ENCODE peak calls at places on chromosomes 12 and 14, in six cellular contexts. X is A549, S is endothelial cell of umbilical vein, T is HepG2, M is K562, P is GM12878. O is an unnamed sample.

GRCh38 chr14:52351561-52352491 is 37.7 kb downstream of the PTGER2 start:
- DNase-seq in X (no peak), S (no peak), T (no peak), M (no peak), P (peak), O (no peak)

GRCh38 chr12:128959931-128960330 is 106.7 kb downstream of the GLT1D1 start:
- DNase-seq in X (no peak), S (no peak), T (no peak), M (no peak), P (no peak), O (no peak)

GRCh38 chr12:92162079-92162478 is 16.4 kb upstream of the BTG1 start:
- DNase-seq in X (no peak), S (peak), T (no peak), M (no peak), P (no peak), O (peak)

GRCh38 chr14:74866708-74867389 is 9.1 kb downstream of the PROX2 start:
- DNase-seq in X (no peak), S (no peak), T (no peak), M (no peak), P (no peak), O (no peak)

GRCh38 chr14:100467939-100468338 is 119.3 kb downstream of the BEGAIN start:
- DNase-seq in X (no peak), S (no peak), T (no peak), M (no peak), P (no peak), O (no peak)

GRCh38 chr12:95975491-95975890 is 20.7 kb downstream of the HAL start:
- DNase-seq in X (no peak), S (no peak), T (no peak), M (no peak), P (no peak), O (no peak)

GRCh38 chr14:92607702-92608429 is 94.3 kb downstream of the RIN3 start:
- DNase-seq in X (no peak), S (peak), T (no peak), M (no peak), P (no peak), O (no peak)

GRCh38 chr14:66046035-66046434 is 440.1 kb upstream of the CCDC196 start:
- DNase-seq in X (no peak), S (no peak), T (no peak), M (no peak), P (no peak), O (no peak)

GRCh38 chr12:13749380-13749779 is 232.0 kb downstream of the GRIN2B start:
- DNase-seq in X (no peak), S (no peak), T (no peak), M (no peak), P (no peak), O (no peak)

GRCh38 chr14:81096656-81097055 is 124.1 kb downstream of the GTF2A1 start:
- DNase-seq in X (no peak), S (no peak), T (no peak), M (no peak), P (no peak), O (no peak)

GRCh38 chr14:77882098-77882497 is 82.2 kb downstream of the ADCK1 start:
- DNase-seq in X (no peak), S (no peak), T (no peak), M (no peak), P (no peak), O (no peak)

GRCh38 chr12:131736807-131737484 is 26.1 kb downstream of the SFSWAP start:
- DNase-seq in X (peak), S (peak), T (no peak), M (no peak), P (no peak), O (no peak)

GRCh38 chr14:37197421-37198272 is at the start of gene MIPOL1:
- DNase-seq in X (peak), S (peak), T (peak), M (peak), P (no peak), O (no peak)

GRCh38 chr14:79395061-79395460 is 816.2 kb downstream of the DIO2 start:
- DNase-seq in X (no peak), S (no peak), T (no peak), M (no peak), P (no peak), O (no peak)

GRCh38 chr12:54012631-54013398 is 4.0 kb downstream of the HOXC8 start:
- DNase-seq in X (peak), S (no peak), T (no peak), M (no peak), P (no peak), O (no peak)

GRCh38 chr14:90500665-90501370 is 104.0 kb downstream of the CALM1 start:
- DNase-seq in X (no peak), S (no peak), T (peak), M (peak), P (no peak), O (peak)

GRCh38 chr12:78359530-78359929 is 505.0 kb upstream of the SYT1 start:
- DNase-seq in X (no peak), S (no peak), T (no peak), M (no peak), P (no peak), O (no peak)

GRCh38 chr12:51070004-51070403 is 13.4 kb downstream of the CSRNP2 start:
- DNase-seq in X (no peak), S (no peak), T (peak), M (peak), P (no peak), O (peak)

GRCh38 chr12:24719293-24719721 is 229.6 kb downstream of the BCAT1 start:
- DNase-seq in X (no peak), S (peak), T (no peak), M (no peak), P (no peak), O (peak)

GRCh38 chr14:41609704-41610183 is 3.1 kb downstream of the LRFN5 start:
- DNase-seq in X (no peak), S (no peak), T (no peak), M (no peak), P (no peak), O (no peak)

GRCh38 chr14:60184597-60185555 is 19.7 kb upstream of the DHRS7 start:
- DNase-seq in X (no peak), S (no peak), T (no peak), M (peak), P (no peak), O (peak)

GRCh38 chr12:20099395-20099976 is 268.9 kb upstream of the PDE3A start:
- DNase-seq in X (no peak), S (no peak), T (no peak), M (no peak), P (no peak), O (no peak)

GRCh38 chr14:23153891-23154796 is 29.3 kb downstream of the SLC7A8 start:
- DNase-seq in X (no peak), S (peak), T (no peak), M (peak), P (no peak), O (peak)

GRCh38 chr14:87687338-87687876 is 305.6 kb downstream of the GALC start:
- DNase-seq in X (no peak), S (no peak), T (no peak), M (no peak), P (no peak), O (no peak)

GRCh38 chr12:110931315-110931728 is 10.9 kb upstream of the MYL2 start:
- DNase-seq in X (no peak), S (no peak), T (no peak), M (no peak), P (no peak), O (no peak)

GRCh38 chr12:6195665-6196535 is 4.3 kb upstream of the CD9 start:
- DNase-seq in X (peak), S (peak), T (peak), M (peak), P (peak), O (peak)

GRCh38 chr12:53939141-53940108 is 794 bp downstream of the HOXC13 start:
- DNase-seq in X (peak), S (no peak), T (peak), M (no peak), P (no peak), O (no peak)

GRCh38 chr12:92786045-92786444 is 83.3 kb downstream of the PLEKHG7 start:
- DNase-seq in X (no peak), S (no peak), T (no peak), M (no peak), P (no peak), O (no peak)

GRCh38 chr12:62320054-62320453 is 59.9 kb downstream of the USP15 start:
- DNase-seq in X (no peak), S (no peak), T (no peak), M (peak), P (no peak), O (no peak)

GRCh38 chr12:62313727-62314380 is 53.6 kb downstream of the USP15 start:
- DNase-seq in X (no peak), S (no peak), T (no peak), M (no peak), P (no peak), O (no peak)

GRCh38 chr12:62317017-62317416 is 56.8 kb downstream of the USP15 start:
- DNase-seq in X (no peak), S (no peak), T (no peak), M (no peak), P (no peak), O (no peak)

GRCh38 chr12:62319058-62319457 is 58.9 kb downstream of the USP15 start:
- DNase-seq in X (no peak), S (no peak), T (no peak), M (peak), P (no peak), O (peak)
- TF ChIP-seq MYC in X (no peak), S (no peak), T (no peak), M (no peak), P (no peak), O (no peak)

GRCh38 chr12:67982165-67982563 is 7.1 kb upstream of the IFNG-AS1 start:
- DNase-seq in X (no peak), S (no peak), T (no peak), M (no peak), P (no peak), O (no peak)

GRCh38 chr12:67986632-67987031 is 2.6 kb upstream of the IFNG-AS1 start:
- DNase-seq in X (no peak), S (no peak), T (no peak), M (no peak), P (no peak), O (no peak)

GRCh38 chr12:67977668-67978067 is 11.6 kb upstream of the IFNG-AS1 start:
- DNase-seq in X (no peak), S (no peak), T (no peak), M (no peak), P (no peak), O (no peak)

GRCh38 chr12:67980391-67980790 is 8.9 kb upstream of the IFNG-AS1 start:
- DNase-seq in X (no peak), S (no peak), T (no peak), M (no peak), P (no peak), O (no peak)

GRCh38 chr12:67981236-67982164 is 7.7 kb upstream of the IFNG-AS1 start:
- DNase-seq in X (peak), S (no peak), T (no peak), M (no peak), P (no peak), O (peak)
- TF ChIP-seq MYC in X (no peak), S (no peak), T (no peak), M (no peak), P (no peak), O (no peak)

DNA sequence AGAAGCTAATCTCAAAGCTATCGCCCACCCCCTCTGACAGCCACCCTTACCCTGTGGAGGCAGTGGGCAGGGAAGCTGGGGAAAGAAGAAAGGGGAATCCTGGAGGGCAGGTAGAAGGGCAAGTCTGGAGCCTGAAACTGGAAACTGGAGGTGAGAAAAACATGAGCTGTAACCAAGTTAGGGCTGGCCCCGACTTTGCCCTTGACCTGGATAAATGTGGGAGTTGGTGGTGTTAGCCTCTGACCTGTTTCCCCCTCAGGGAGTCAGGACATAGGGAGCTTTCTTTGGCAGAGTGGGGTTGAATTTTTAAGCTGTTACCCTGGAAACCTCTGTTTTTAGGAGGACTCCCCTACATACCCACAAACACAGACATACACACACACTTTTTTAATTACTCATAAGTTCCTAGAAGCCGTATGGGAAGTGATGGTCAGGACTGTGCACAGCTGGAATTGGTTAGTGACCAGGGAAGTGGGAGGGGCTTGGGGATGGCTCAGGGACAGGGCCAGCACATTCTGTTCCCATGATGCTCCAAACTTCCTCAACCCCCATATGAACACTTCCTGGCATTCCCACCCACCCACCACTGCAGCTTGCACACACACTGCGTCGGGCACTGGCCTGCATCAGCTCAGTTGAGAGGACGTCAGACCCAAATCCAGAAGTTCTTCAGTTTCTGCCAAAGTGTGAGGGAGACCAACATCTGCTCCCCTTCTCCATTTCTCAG is 5.0 kb upstream of the MMP19 start:
- DNase-seq in X (no peak), S (peak), T (peak), M (peak), P (no peak), O (peak)
- TF ChIP-seq MYC in X (no peak), S (no peak), T (no peak), M (no peak), P (no peak), O (peak)

GRCh38 chr12:113325938-113326337 is 9.0 kb downstream of the SLC8B1 start:
- DNase-seq in X (no peak), S (no peak), T (no peak), M (no peak), P (no peak), O (no peak)
- TF ChIP-seq MYC in X (no peak), S (no peak), T (no peak), M (no peak), P (no peak), O (no peak)

GRCh38 chr12:2322554-2323120 is 269.9 kb downstream of the CACNA1C start:
- DNase-seq in X (no peak), S (no peak), T (no peak), M (no peak), P (no peak), O (no peak)
- TF ChIP-seq MYC in X (no peak), S (no peak), T (no peak), M (no peak), P (no peak), O (no peak)

GRCh38 chr14:95233702-95234241 is 76.4 kb upstream of the DICER1 start:
- DNase-seq in X (no peak), S (no peak), T (no peak), M (no peak), P (peak), O (peak)
- TF ChIP-seq MYC in X (no peak), S (no peak), T (no peak), M (no peak), P (no peak), O (no peak)

DNA sequence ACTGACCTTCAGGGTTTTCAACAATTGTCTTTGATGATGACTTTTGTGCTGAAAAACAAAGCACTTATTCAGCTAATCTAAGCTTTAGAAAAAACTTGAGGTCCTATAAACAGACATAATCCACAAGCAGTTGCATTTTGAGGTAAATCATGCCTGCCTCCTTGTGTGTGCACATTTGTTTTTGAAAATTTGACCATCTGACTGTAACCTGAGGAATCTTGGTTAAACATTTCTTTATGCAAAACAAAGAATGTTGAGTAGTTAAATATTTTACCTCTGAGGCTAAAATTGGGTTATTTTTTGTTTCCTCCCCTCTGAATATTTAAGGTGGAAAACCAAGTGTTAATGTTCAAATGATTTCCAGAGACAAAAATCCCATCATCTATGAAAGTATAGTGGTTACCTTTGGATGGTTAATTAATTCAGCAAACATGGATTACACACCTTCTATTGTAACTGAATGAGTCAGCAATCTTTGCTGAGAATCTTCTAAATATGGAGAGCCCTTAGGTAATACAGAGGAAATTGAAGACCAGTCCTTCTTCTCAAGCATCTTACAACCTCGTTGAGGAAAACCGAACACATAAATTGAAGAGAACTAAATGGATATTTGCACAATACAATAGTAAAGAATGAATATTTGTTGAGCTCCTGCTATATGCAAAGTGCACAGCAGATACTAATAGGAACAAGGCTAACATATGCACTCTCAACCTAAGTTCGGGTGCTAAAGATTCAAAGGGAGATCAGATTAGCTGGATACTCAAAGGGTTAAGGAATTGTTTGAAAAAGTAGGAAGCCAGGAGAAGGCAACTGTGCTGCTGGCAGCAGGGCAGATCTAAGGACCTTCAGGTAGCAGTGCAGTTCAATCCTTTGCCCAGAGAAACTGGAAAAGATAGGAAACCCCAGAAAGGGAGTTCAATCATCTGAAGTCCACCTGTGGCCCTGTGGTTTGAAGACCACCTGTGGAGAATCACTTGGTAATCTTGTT is 115.2 kb downstream of the BMP4 start:
- DNase-seq in X (no peak), S (no peak), T (no peak), M (no peak), P (no peak), O (no peak)
- TF ChIP-seq MYC in X (no peak), S (no peak), T (no peak), M (no peak), P (no peak), O (no peak)

GRCh38 chr12:59080101-59080500 is 159.8 kb upstream of the LRIG3 start:
- DNase-seq in X (no peak), S (no peak), T (no peak), M (no peak), P (no peak), O (no peak)
- TF ChIP-seq MYC in X (no peak), S (no peak), T (no peak), M (no peak), P (no peak), O (no peak)

GRCh38 chr12:52909796-52910195 is 4.9 kb upstream of the KRT8 start:
- DNase-seq in X (no peak), S (no peak), T (no peak), M (no peak), P (no peak), O (no peak)

GRCh38 chr12:52910248-52910883 is 5.5 kb upstream of the KRT8 start:
- DNase-seq in X (no peak), S (no peak), T (peak), M (no peak), P (no peak), O (no peak)

GRCh38 chr12:52909256-52909655 is 4.4 kb upstream of the KRT8 start:
- DNase-seq in X (no peak), S (no peak), T (no peak), M (no peak), P (no peak), O (no peak)

GRCh38 chr12:52906049-52906645 is 1.3 kb upstream of the KRT8 start:
- DNase-seq in X (no peak), S (no peak), T (no peak), M (no peak), P (no peak), O (no peak)

DNA sequence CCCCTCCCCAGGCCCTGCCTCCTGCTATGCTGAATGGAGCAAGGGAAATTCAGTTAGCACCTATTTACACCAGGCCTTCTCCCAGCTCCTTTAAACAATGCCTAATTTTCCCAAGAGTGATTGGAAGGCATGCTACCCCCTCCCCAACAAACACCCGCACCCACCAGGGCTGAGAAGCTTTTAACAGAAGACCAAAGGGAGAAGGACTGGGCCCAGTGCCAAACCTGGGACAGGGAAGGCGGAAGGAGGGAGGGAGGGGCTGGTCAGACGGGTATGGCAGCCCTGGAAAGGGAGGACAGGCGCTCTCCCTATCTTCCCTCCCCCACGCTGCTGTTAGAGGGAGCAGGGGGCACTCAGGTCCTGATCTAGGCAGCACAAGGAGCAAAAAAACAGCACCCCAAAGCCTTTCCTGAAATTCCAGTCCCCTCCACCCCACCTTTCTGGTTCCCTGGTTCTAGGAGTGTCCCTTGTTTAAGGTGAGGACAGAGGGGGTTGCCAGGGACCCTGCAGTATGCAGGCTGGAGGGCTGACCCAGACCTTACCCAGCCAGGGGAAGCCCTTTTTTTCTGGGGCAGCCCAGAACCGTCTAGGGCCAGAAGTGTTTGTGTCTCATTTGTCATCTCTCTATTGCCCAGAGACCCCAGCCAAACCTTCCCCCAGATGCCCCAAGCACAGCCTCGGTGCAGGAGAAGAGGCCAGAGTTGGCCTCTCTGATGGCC is 2.4 kb upstream of the KRT8 start:
- DNase-seq in X (peak), S (peak), T (peak), M (peak), P (no peak), O (peak)
- TF ChIP-seq MYC in X (no peak), S (no peak), T (no peak), M (no peak), P (no peak), O (no peak)